ENCODE peak calls at places on chromosomes 1 and 21, in eight cellular contexts. One of them, this sample, is unnamed.
A peak's percentile ranks its signal among the peaks of the same experiment; 100 is the strongest.

GRCh38 chr1:26318338-26319064 is 743 bp downstream of the CD52 start:
- DNase-seq in body of pancreas: no peak
- DNase-seq in adrenal gland: peak; percentile 34
- DNase-seq in endothelial cell of umbilical vein: no peak
- DNase-seq in GM12891: no peak
- DNase-seq in prostate gland: no peak
- DNase-seq in stomach: no peak
- DNase-seq in HepG2: no peak
- DNase-seq in this sample: no peak

GRCh38 chr1:160006312-160006940 is 25.4 kb downstream of the PIGM start:
- DNase-seq in HepG2: peak; percentile 58
- DNase-seq in adrenal gland: peak; percentile 73
- DNase-seq in prostate gland: peak; percentile 74
- DNase-seq in body of pancreas: peak; percentile 76
- DNase-seq in stomach: peak; percentile 82
- DNase-seq in endothelial cell of umbilical vein: peak; percentile 55
- DNase-seq in GM12891: peak; percentile 54
- DNase-seq in this sample: peak; percentile 63

GRCh38 chr21:46096596-46096981 is 1.3 kb upstream of the COL6A2 start:
- DNase-seq in adrenal gland: no peak
- DNase-seq in body of pancreas: no peak
- DNase-seq in HepG2: no peak
- DNase-seq in endothelial cell of umbilical vein: no peak
- DNase-seq in prostate gland: no peak
- DNase-seq in stomach: no peak
- DNase-seq in GM12891: no peak
- DNase-seq in this sample: no peak

GRCh38 chr21:42159560-42160110 is 59.3 kb upstream of the ABCG1 start:
- DNase-seq in endothelial cell of umbilical vein: no peak
- DNase-seq in stomach: no peak
- DNase-seq in body of pancreas: no peak
- DNase-seq in adrenal gland: no peak
- DNase-seq in HepG2: no peak
- DNase-seq in prostate gland: no peak
- DNase-seq in GM12891: no peak
- DNase-seq in this sample: no peak

GRCh38 chr1:42983253-42983652 is 24.6 kb upstream of the SLC2A1 start:
- DNase-seq in prostate gland: no peak
- DNase-seq in stomach: no peak
- DNase-seq in GM12891: no peak
- DNase-seq in endothelial cell of umbilical vein: no peak
- DNase-seq in adrenal gland: no peak
- DNase-seq in body of pancreas: no peak
- DNase-seq in HepG2: no peak
- DNase-seq in this sample: no peak

GRCh38 chr1:25559031-25559430 is 15.6 kb downstream of the LDLRAP1 start:
- DNase-seq in stomach: no peak
- DNase-seq in endothelial cell of umbilical vein: peak; percentile 27
- DNase-seq in prostate gland: no peak
- DNase-seq in HepG2: no peak
- DNase-seq in GM12891: no peak
- DNase-seq in adrenal gland: no peak
- DNase-seq in body of pancreas: no peak
- DNase-seq in this sample: no peak

GRCh38 chr1:170665625-170666024 is 1.7 kb downstream of the PRRX1 start:
- DNase-seq in HepG2: no peak
- DNase-seq in body of pancreas: no peak
- DNase-seq in GM12891: no peak
- DNase-seq in stomach: no peak
- DNase-seq in prostate gland: no peak
- DNase-seq in endothelial cell of umbilical vein: no peak
- DNase-seq in adrenal gland: no peak
- DNase-seq in this sample: no peak

GRCh38 chr21:29367335-29367734 is 68.6 kb downstream of the BACH1 start:
- DNase-seq in prostate gland: no peak
- DNase-seq in HepG2: no peak
- DNase-seq in adrenal gland: no peak
- DNase-seq in GM12891: no peak
- DNase-seq in endothelial cell of umbilical vein: no peak
- DNase-seq in stomach: no peak
- DNase-seq in body of pancreas: no peak
- DNase-seq in this sample: no peak

GRCh38 chr1:170885551-170885950 is 49.8 kb upstream of the MROH9 start:
- DNase-seq in HepG2: no peak
- DNase-seq in stomach: no peak
- DNase-seq in GM12891: no peak
- DNase-seq in prostate gland: no peak
- DNase-seq in adrenal gland: peak; percentile 31
- DNase-seq in body of pancreas: no peak
- DNase-seq in endothelial cell of umbilical vein: no peak
- DNase-seq in this sample: no peak

GRCh38 chr1:55695553-55695952 is 480.4 kb upstream of the USP24 start:
- DNase-seq in endothelial cell of umbilical vein: no peak
- DNase-seq in HepG2: no peak
- DNase-seq in body of pancreas: no peak
- DNase-seq in GM12891: no peak
- DNase-seq in adrenal gland: no peak
- DNase-seq in stomach: no peak
- DNase-seq in prostate gland: no peak
- DNase-seq in this sample: no peak

GRCh38 chr1:117017648-117018047 is 16.1 kb downstream of the CD101 start:
- DNase-seq in GM12891: no peak
- DNase-seq in adrenal gland: no peak
- DNase-seq in HepG2: no peak
- DNase-seq in body of pancreas: no peak
- DNase-seq in endothelial cell of umbilical vein: no peak
- DNase-seq in prostate gland: no peak
- DNase-seq in stomach: no peak
- DNase-seq in this sample: no peak

GRCh38 chr1:70906790-70907189 is 140.8 kb downstream of the PTGER3 start:
- DNase-seq in stomach: no peak
- DNase-seq in prostate gland: no peak
- DNase-seq in body of pancreas: no peak
- DNase-seq in adrenal gland: no peak
- DNase-seq in GM12891: no peak
- DNase-seq in HepG2: no peak
- DNase-seq in endothelial cell of umbilical vein: no peak
- DNase-seq in this sample: no peak

GRCh38 chr1:175894543-175894942 is 151.1 kb upstream of the TNR start:
- DNase-seq in adrenal gland: no peak
- DNase-seq in HepG2: no peak
- DNase-seq in prostate gland: no peak
- DNase-seq in endothelial cell of umbilical vein: no peak
- DNase-seq in GM12891: no peak
- DNase-seq in body of pancreas: no peak
- DNase-seq in stomach: no peak
- DNase-seq in this sample: no peak

GRCh38 chr21:31668651-31669491 is 9.4 kb downstream of the SOD1 start:
- DNase-seq in GM12891: no peak
- DNase-seq in adrenal gland: no peak
- DNase-seq in endothelial cell of umbilical vein: no peak
- DNase-seq in body of pancreas: no peak
- DNase-seq in stomach: no peak
- DNase-seq in prostate gland: no peak
- DNase-seq in HepG2: no peak
- DNase-seq in this sample: no peak
- TF ChIP-seq POLR2A in GM12891: no peak
- TF ChIP-seq POLR2A in adrenal gland: no peak
- TF ChIP-seq POLR2A in endothelial cell of umbilical vein: no peak
- TF ChIP-seq POLR2A in body of pancreas: no peak
- TF ChIP-seq POLR2A in stomach: no peak
- TF ChIP-seq POLR2A in prostate gland: no peak
- TF ChIP-seq POLR2A in HepG2: peak; percentile 29
- TF ChIP-seq POLR2A in this sample: no peak

GRCh38 chr1:225811622-225812487 is 1.9 kb downstream of the EPHX1 start:
- DNase-seq in adrenal gland: peak; percentile 71
- DNase-seq in body of pancreas: peak; percentile 53
- DNase-seq in HepG2: peak; percentile 48
- DNase-seq in endothelial cell of umbilical vein: no peak
- DNase-seq in stomach: no peak
- DNase-seq in prostate gland: no peak
- DNase-seq in GM12891: no peak
- DNase-seq in this sample: no peak

GRCh38 chr1:225814381-225814780 is 4.5 kb downstream of the EPHX1 start:
- DNase-seq in GM12891: no peak
- DNase-seq in stomach: no peak
- DNase-seq in body of pancreas: no peak
- DNase-seq in endothelial cell of umbilical vein: no peak
- DNase-seq in prostate gland: no peak
- DNase-seq in adrenal gland: peak; percentile 70
- DNase-seq in HepG2: no peak
- DNase-seq in this sample: no peak

GRCh38 chr1:225815526-225816178 is 5.7 kb downstream of the EPHX1 start:
- DNase-seq in endothelial cell of umbilical vein: no peak
- DNase-seq in prostate gland: no peak
- DNase-seq in GM12891: no peak
- DNase-seq in HepG2: no peak
- DNase-seq in adrenal gland: peak; percentile 27
- DNase-seq in stomach: no peak
- DNase-seq in body of pancreas: no peak
- DNase-seq in this sample: no peak

GRCh38 chr1:225812488-225813249 is 2.7 kb downstream of the EPHX1 start:
- DNase-seq in prostate gland: no peak
- DNase-seq in stomach: no peak
- DNase-seq in endothelial cell of umbilical vein: no peak
- DNase-seq in GM12891: no peak
- DNase-seq in body of pancreas: no peak
- DNase-seq in adrenal gland: peak; percentile 41
- DNase-seq in HepG2: no peak
- DNase-seq in this sample: no peak

DNA sequence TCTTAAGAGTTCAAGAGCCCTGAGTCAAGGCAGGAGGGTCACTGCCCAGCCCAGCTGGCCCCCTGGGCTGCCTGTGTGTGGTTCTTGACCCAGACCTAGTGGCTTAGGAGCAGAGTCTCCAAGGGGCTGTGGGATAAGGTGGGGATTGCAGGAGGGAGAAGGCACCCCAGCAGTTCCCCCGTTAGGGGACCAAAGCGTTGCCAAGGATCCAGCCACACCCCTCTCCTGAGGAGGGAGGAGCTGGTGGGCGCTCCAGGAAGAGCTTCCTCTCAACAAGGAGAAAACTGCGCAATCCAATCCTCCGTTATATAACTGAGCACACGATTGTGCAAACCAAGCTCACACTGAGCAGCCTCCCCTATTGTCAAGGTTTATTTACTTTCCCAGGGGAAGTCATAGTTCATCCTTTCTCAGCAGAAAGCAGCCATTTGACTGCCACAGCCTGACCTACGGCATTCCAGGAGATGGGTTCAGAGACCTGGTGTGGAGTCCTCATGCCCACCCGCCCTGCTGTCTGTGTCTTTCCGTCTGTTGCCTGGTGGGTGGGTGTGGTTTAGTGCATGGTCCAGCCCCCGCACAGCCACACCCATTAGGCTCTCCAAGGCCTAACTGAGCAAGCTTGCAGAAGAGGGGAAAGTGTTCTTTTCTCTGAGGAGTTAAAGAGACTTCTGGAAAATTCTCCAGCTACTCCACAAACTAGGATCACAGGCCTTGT is 3.5 kb downstream of the EPHX1 start:
- DNase-seq in HepG2: peak; percentile 100
- DNase-seq in endothelial cell of umbilical vein: peak; percentile 25
- DNase-seq in prostate gland: no peak
- DNase-seq in body of pancreas: peak; percentile 48
- DNase-seq in adrenal gland: peak; percentile 87
- DNase-seq in GM12891: no peak
- DNase-seq in stomach: peak; percentile 42
- DNase-seq in this sample: peak; percentile 44
- TF ChIP-seq POLR2A in HepG2: peak; percentile 43
- TF ChIP-seq POLR2A in endothelial cell of umbilical vein: no peak
- TF ChIP-seq POLR2A in prostate gland: peak; percentile 12
- TF ChIP-seq POLR2A in body of pancreas: no peak
- TF ChIP-seq POLR2A in adrenal gland: peak; percentile 75
- TF ChIP-seq POLR2A in GM12891: no peak
- TF ChIP-seq POLR2A in stomach: no peak
- TF ChIP-seq POLR2A in this sample: no peak

DNA sequence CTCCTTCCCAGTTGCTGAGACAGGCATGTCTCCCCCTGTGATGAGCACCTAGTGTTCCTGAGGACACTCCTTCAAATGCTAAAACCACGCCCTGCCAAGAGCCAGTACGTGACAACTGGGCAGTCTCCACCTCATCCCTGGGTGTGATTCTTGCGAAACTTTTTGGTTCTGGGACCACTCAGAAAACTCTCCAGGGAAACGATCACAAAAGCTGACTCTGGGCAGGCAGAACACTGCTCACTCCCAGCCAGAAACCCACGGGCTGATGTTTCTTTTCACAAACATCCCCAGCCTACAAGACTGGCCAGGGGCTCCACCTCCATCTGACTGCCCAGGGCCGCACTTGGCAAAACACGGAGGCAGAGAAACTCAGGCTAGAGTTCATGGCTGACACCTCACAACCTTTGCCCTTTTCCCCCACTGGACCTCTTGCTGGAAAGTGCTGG is 24.4 kb downstream of the DHRS3 start:
- DNase-seq in HepG2: no peak
- DNase-seq in adrenal gland: no peak
- DNase-seq in body of pancreas: no peak
- DNase-seq in stomach: no peak
- DNase-seq in endothelial cell of umbilical vein: no peak
- DNase-seq in GM12891: no peak
- DNase-seq in prostate gland: peak; percentile 72
- DNase-seq in this sample: no peak
- TF ChIP-seq POLR2A in HepG2: no peak
- TF ChIP-seq POLR2A in adrenal gland: no peak
- TF ChIP-seq POLR2A in body of pancreas: no peak
- TF ChIP-seq POLR2A in stomach: no peak
- TF ChIP-seq POLR2A in endothelial cell of umbilical vein: no peak
- TF ChIP-seq POLR2A in GM12891: no peak
- TF ChIP-seq POLR2A in prostate gland: peak; percentile 42
- TF ChIP-seq POLR2A in this sample: no peak

GRCh38 chr1:51331206-51332100 is 1.1 kb upstream of the TTC39A start:
- DNase-seq in stomach: peak; percentile 50
- DNase-seq in GM12891: peak; percentile 49
- DNase-seq in body of pancreas: peak; percentile 47
- DNase-seq in endothelial cell of umbilical vein: peak; percentile 41
- DNase-seq in HepG2: peak; percentile 62
- DNase-seq in prostate gland: peak; percentile 49
- DNase-seq in adrenal gland: peak; percentile 65
- DNase-seq in this sample: peak; percentile 91

GRCh38 chr1:51330331-51331201 is at the start of gene TTC39A:
- DNase-seq in prostate gland: no peak
- DNase-seq in stomach: peak; percentile 62
- DNase-seq in body of pancreas: peak; percentile 32
- DNase-seq in endothelial cell of umbilical vein: no peak
- DNase-seq in GM12891: peak; percentile 44
- DNase-seq in HepG2: no peak
- DNase-seq in adrenal gland: no peak
- DNase-seq in this sample: no peak

GRCh38 chr1:51328926-51329325 is 1.4 kb downstream of the TTC39A start:
- DNase-seq in adrenal gland: no peak
- DNase-seq in endothelial cell of umbilical vein: no peak
- DNase-seq in body of pancreas: no peak
- DNase-seq in GM12891: no peak
- DNase-seq in prostate gland: no peak
- DNase-seq in stomach: no peak
- DNase-seq in HepG2: no peak
- DNase-seq in this sample: no peak

GRCh38 chr1:51328279-51328678 is 2.1 kb downstream of the TTC39A start:
- DNase-seq in HepG2: no peak
- DNase-seq in GM12891: no peak
- DNase-seq in endothelial cell of umbilical vein: no peak
- DNase-seq in prostate gland: no peak
- DNase-seq in body of pancreas: no peak
- DNase-seq in adrenal gland: no peak
- DNase-seq in stomach: no peak
- DNase-seq in this sample: no peak

GRCh38 chr1:51329443-51330325 is 678 bp downstream of the TTC39A start:
- DNase-seq in prostate gland: peak; percentile 86
- DNase-seq in body of pancreas: peak; percentile 89
- DNase-seq in adrenal gland: peak; percentile 58
- DNase-seq in HepG2: no peak
- DNase-seq in endothelial cell of umbilical vein: no peak
- DNase-seq in stomach: peak; percentile 94
- DNase-seq in GM12891: no peak
- DNase-seq in this sample: no peak
- TF ChIP-seq POLR2A in prostate gland: peak; percentile 57
- TF ChIP-seq POLR2A in body of pancreas: peak; percentile 89
- TF ChIP-seq POLR2A in adrenal gland: no peak
- TF ChIP-seq POLR2A in HepG2: no peak
- TF ChIP-seq POLR2A in endothelial cell of umbilical vein: no peak
- TF ChIP-seq POLR2A in stomach: peak; percentile 82
- TF ChIP-seq POLR2A in GM12891: no peak
- TF ChIP-seq POLR2A in this sample: no peak

This sample was measured in H54.